ENCODE peak calls at places on chromosome 2, in eight cellular contexts. V is WERI-Rb-1, B is MM.1S, Q is psoas muscle, K is stomach, Y is SK-N-SH, N is cardiac muscle cell, G is heart right ventricle. R is an unnamed sample. For H3K9me3, the result is how much of the 10 kb centered on the place peaks cover.

GRCh38 chr2:60350791-60351190 is 202.7 kb downstream of the BCL11A start:
- DNase-seq in Q (no peak), B (no peak), K (no peak), Y (no peak), G (no peak), N (no peak), V (no peak), R (no peak)

GRCh38 chr2:26735096-26735495 is 29.0 kb upstream of the SLC35F6 start:
- DNase-seq in B (no peak), V (no peak), G (peak), K (no peak), N (peak), Q (no peak), Y (peak), R (no peak)

GRCh38 chr2:70381235-70381634 is 79.4 kb upstream of the FAM136A start:
- DNase-seq in Y (no peak), K (no peak), G (no peak), Q (no peak), N (no peak), V (no peak), B (no peak), R (no peak)

GRCh38 chr2:230172156-230172555 is 47.6 kb downstream of the SP110 start:
- DNase-seq in K (no peak), V (no peak), B (no peak), Q (no peak), G (no peak), N (no peak), Y (no peak), R (no peak)

GRCh38 chr2:96788393-96789244 is 27.4 kb upstream of the CNNM3 start:
- DNase-seq in B (no peak), Y (peak), V (peak), Q (peak), G (peak), N (peak), K (peak), R (no peak)

GRCh38 chr2:226074391-226074790 is 674.9 kb downstream of the NYAP2 start:
- DNase-seq in B (no peak), Y (no peak), G (no peak), N (no peak), K (no peak), V (no peak), Q (no peak), R (no peak)

GRCh38 chr2:35787302-35788031 is 568.1 kb upstream of the CRIM1 start:
- DNase-seq in Y (no peak), Q (no peak), K (no peak), N (no peak), B (no peak), G (no peak), V (no peak), R (no peak)

GRCh38 chr2:232353096-232353495 is 25.5 kb upstream of the ALPP start:
- DNase-seq in Y (no peak), V (no peak), K (no peak), N (no peak), G (no peak), Q (peak), B (no peak), R (no peak)

GRCh38 chr2:15677141-15677911 is 85.7 kb downstream of the DDX1 start:
- DNase-seq in V (peak), N (peak), B (no peak), G (no peak), Y (peak), K (no peak), Q (no peak), R (no peak)

GRCh38 chr2:45283764-45284620 is 274.7 kb upstream of the SIX2 start:
- DNase-seq in N (peak), V (no peak), B (no peak), Q (no peak), Y (no peak), G (no peak), K (no peak), R (no peak)

GRCh38 chr2:192151848-192152247 is 42.9 kb downstream of the TMEFF2 start:
- DNase-seq in N (peak), G (no peak), B (no peak), Q (no peak), Y (no peak), V (no peak), K (no peak), R (no peak)

GRCh38 chr2:105526000-105526925 is 127.4 kb upstream of the FHL2 start:
- DNase-seq in Q (no peak), N (no peak), V (no peak), B (no peak), Y (no peak), K (no peak), G (no peak), R (no peak)

GRCh38 chr2:96116424-96116878 is at the start of gene ADRA2B:
- DNase-seq in Q (no peak), Y (peak), N (peak), V (peak), B (peak), K (peak), G (peak), R (peak)

GRCh38 chr2:200968162-200968561 is 4.7 kb upstream of the ORC2 start:
- DNase-seq in Q (no peak), G (no peak), Y (no peak), B (no peak), K (no peak), N (peak), V (no peak), R (no peak)

GRCh38 chr2:56183643-56184499 is at the start of gene CCDC85A:
- DNase-seq in G (peak), B (peak), Y (peak), K (peak), N (peak), V (peak), Q (peak), R (peak)

GRCh38 chr2:138090330-138090729 is 126.1 kb downstream of the HNMT start:
- DNase-seq in Q (no peak), Y (peak), N (peak), G (no peak), K (no peak), V (no peak), B (peak), R (no peak)

GRCh38 chr2:17610521-17610920 is 70.0 kb downstream of the VSNL1 start:
- DNase-seq in B (no peak), Y (no peak), G (peak), N (peak), K (no peak), Q (no peak), V (no peak), R (no peak)

GRCh38 chr2:24051833-24052232 is 2.3 kb downstream of the FKBP1B start:
- DNase-seq in V (no peak), N (no peak), Y (no peak), B (no peak), K (no peak), G (no peak), Q (no peak), R (no peak)

GRCh38 chr2:167215595-167215994 is 327.3 kb downstream of the XIRP2 start:
- DNase-seq in Q (peak), N (no peak), K (peak), B (no peak), G (no peak), Y (no peak), V (no peak), R (no peak)

GRCh38 chr2:72694715-72695496 is 130.9 kb downstream of the EXOC6B start:
- DNase-seq in V (no peak), N (peak), Y (peak), Q (peak), K (peak), B (no peak), G (peak), R (no peak)

GRCh38 chr2:53021285-53021684 is 746.3 kb upstream of the CHAC2 start:
- DNase-seq in N (peak), K (no peak), Y (no peak), B (no peak), V (no peak), G (no peak), Q (no peak), R (no peak)

GRCh38 chr2:215950009-215950408 is 63.3 kb downstream of the MREG start:
- DNase-seq in V (peak), K (no peak), B (peak), Q (no peak), N (peak), Y (peak), G (no peak), R (no peak)

GRCh38 chr2:64453710-64454315 is at the start of gene LGALSL:
- DNase-seq in B (peak), V (peak), G (peak), Y (peak), K (peak), Q (peak), N (peak), R (peak)

GRCh38 chr2:188695953-188696352 is 278.2 kb upstream of the COL3A1 start:
- DNase-seq in V (no peak), Y (no peak), B (no peak), N (peak), K (no peak), G (no peak), Q (no peak), R (no peak)

GRCh38 chr2:41933035-41933429 is 114.8 kb upstream of the PKDCC start:
- DNase-seq in G (no peak), Y (no peak), Q (no peak), K (no peak), V (peak), B (no peak), N (peak), R (no peak)

GRCh38 chr2:221876016-221876415 is 303.9 kb upstream of the EPHA4 start:
- DNase-seq in N (no peak), G (no peak), B (no peak), V (no peak), Y (no peak), K (no peak), Q (no peak), R (no peak)

GRCh38 chr2:48760848-48761247 is 5.3 kb upstream of the LHCGR start:
- DNase-seq in G (no peak), Q (no peak), K (no peak), B (no peak), V (no peak), N (no peak), Y (no peak), R (no peak)

GRCh38 chr2:108220942-108221541 is 18.7 kb upstream of the SULT1C3 start:
- DNase-seq in B (no peak), G (no peak), N (no peak), V (no peak), K (no peak), Q (no peak), Y (no peak), R (no peak)

GRCh38 chr2:85852979-85853498 is 35.8 kb downstream of the ST3GAL5 start:
- DNase-seq in Y (peak), N (no peak), B (no peak), V (no peak), K (peak), G (peak), Q (no peak), R (peak)

GRCh38 chr2:60516383-60516811 is 37.1 kb downstream of the BCL11A start:
- DNase-seq in K (no peak), V (no peak), G (no peak), Y (no peak), B (no peak), N (peak), Q (no peak), R (no peak)

GRCh38 chr2:158659483-158659882 is 135.6 kb upstream of the DAPL1 start:
- DNase-seq in G (no peak), K (no peak), Y (no peak), Q (no peak), N (no peak), V (no peak), B (no peak), R (no peak)

GRCh38 chr2:3637692-3638455 is 20.1 kb upstream of the ALLC start:
- DNase-seq in K (peak), B (no peak), N (no peak), Y (no peak), Q (peak), V (no peak), G (peak), R (peak)

GRCh38 chr2:55811048-55811447 is 112.5 kb downstream of the EFEMP1 start:
- DNase-seq in N (peak), G (no peak), V (no peak), K (no peak), B (no peak), Y (no peak), Q (no peak), R (no peak)

GRCh38 chr2:230942371-230942770 is 17.3 kb upstream of the GPR55 start:
- DNase-seq in K (peak), Q (no peak), N (no peak), B (no peak), Y (peak), G (no peak), V (no peak), R (no peak)

GRCh38 chr2:196652869-196653268 is 13.4 kb downstream of the CCDC150 start:
- DNase-seq in K (no peak), Q (no peak), V (no peak), Y (no peak), G (no peak), B (no peak), N (no peak), R (no peak)
- H3K9me3 ChIP-seq in K (under half), Q (under half), V (under half), Y (under half), G (under half), B (under half), N (under half), R (under half)

GRCh38 chr2:67013821-67014220 is 383.3 kb upstream of the ETAA1 start:
- DNase-seq in N (no peak), B (no peak), V (no peak), Q (no peak), K (no peak), G (no peak), Y (no peak), R (no peak)

GRCh38 chr2:67012165-67012564 is 385.0 kb upstream of the ETAA1 start:
- DNase-seq in Y (no peak), Q (no peak), B (no peak), V (no peak), G (no peak), N (no peak), K (no peak), R (no peak)

GRCh38 chr2:67006373-67006960 is 390.7 kb upstream of the ETAA1 start:
- DNase-seq in G (no peak), N (no peak), K (no peak), Y (peak), B (no peak), Q (no peak), V (no peak), R (no peak)

GRCh38 chr2:67002618-67003371 is 394.3 kb upstream of the ETAA1 start:
- DNase-seq in V (no peak), G (no peak), K (no peak), Y (no peak), B (no peak), N (no peak), Q (no peak), R (no peak)

GRCh38 chr2:67008114-67008513 is 389.0 kb upstream of the ETAA1 start:
- DNase-seq in N (no peak), Y (no peak), V (no peak), B (no peak), Q (no peak), K (no peak), G (no peak), R (no peak)
- H3K9me3 ChIP-seq in N (under half), Y (under half), V (under half), B (under half), Q (under half), K (under half), G (under half), R (under half)

GRCh38 chr2:6845903-6846302 is 19.8 kb downstream of the CMPK2 start:
- DNase-seq in Q (no peak), G (no peak), Y (no peak), K (no peak), V (no peak), N (no peak), B (no peak), R (no peak)

GRCh38 chr2:6841537-6842287 is 24.0 kb downstream of the CMPK2 start:
- DNase-seq in N (no peak), K (no peak), Q (no peak), V (no peak), G (no peak), B (no peak), Y (no peak), R (no peak)

GRCh38 chr2:6845312-6845711 is 20.4 kb downstream of the CMPK2 start:
- DNase-seq in K (no peak), N (peak), Y (no peak), B (no peak), G (no peak), Q (no peak), V (no peak), R (no peak)

GRCh38 chr2:6846967-6847695 is 18.6 kb downstream of the CMPK2 start:
- DNase-seq in Y (no peak), N (no peak), V (no peak), B (no peak), G (no peak), Q (no peak), K (no peak), R (no peak)

DNA sequence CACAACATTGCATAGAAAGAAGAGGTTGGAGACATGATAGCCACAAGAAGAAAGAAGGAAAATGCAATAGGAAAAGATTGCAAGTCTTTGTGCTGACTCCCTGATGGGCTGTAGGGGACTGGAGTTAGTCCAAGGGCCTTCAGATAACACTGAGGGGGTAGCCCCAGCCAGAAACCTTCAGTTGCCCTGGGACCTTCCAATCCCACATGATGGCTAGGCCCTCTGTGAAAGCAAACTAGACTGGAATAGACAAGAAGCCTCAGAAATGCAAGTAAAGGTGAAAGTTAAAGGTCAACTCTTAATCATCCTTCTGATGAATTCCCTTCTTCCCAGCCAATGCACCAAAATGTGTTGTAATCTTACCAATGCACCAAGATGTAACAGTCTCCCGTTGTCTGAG is 19.2 kb downstream of the CMPK2 start:
- DNase-seq in Y (no peak), V (no peak), Q (no peak), N (no peak), B (no peak), K (no peak), G (no peak), R (no peak)
- H3K9me3 ChIP-seq in Y (under half), V (under half), Q (half or more), N (under half), B (under half), K (half or more), G (under half), R (under half)

GRCh38 chr2:236787885-236788284 is 218.3 kb downstream of the ACKR3 start:
- DNase-seq in G (no peak), V (no peak), K (no peak), Y (no peak), Q (no peak), B (no peak), N (no peak), R (no peak)
- H3K9me3 ChIP-seq in G (under half), V (under half), K (under half), Y (under half), Q (under half), B (under half), N (under half), R (under half)